ENCODE peak calls at places on chromosome 1, in nine cellular contexts. O is cardiac muscle cell; E is lower leg skin; M is heart right ventricle; V is GM13977; X is sigmoid colon; S is endothelial cell; W is WTC11; R is CD4-positive, alpha-beta T cell. D is an unnamed sample.

GRCh38 chr1:2942410-2942809 is 78.9 kb upstream of the ACTRT2 start:
- DNase-seq in O (no peak), X (peak), M (no peak), E (no peak), S (no peak), W (no peak), R (no peak), V (no peak), D (peak)

GRCh38 chr1:240464099-240464498 is 147.9 kb downstream of the GREM2 start:
- DNase-seq in O (no peak), V (no peak), X (no peak), R (no peak), E (no peak), S (no peak), M (no peak), W (no peak), D (no peak)

GRCh38 chr1:242005866-242006565 is 7.1 kb upstream of the MAP1LC3C start:
- DNase-seq in O (no peak), M (no peak), W (no peak), V (no peak), S (no peak), E (no peak), R (no peak), X (no peak), D (no peak)

GRCh38 chr1:77349275-77349674 is 67.5 kb downstream of the AK5 start:
- DNase-seq in X (no peak), O (no peak), V (no peak), E (no peak), W (no peak), S (no peak), M (no peak), R (no peak), D (no peak)

GRCh38 chr1:180926164-180926981 is 13.7 kb downstream of the KIAA1614 start:
- DNase-seq in W (no peak), X (peak), O (peak), R (no peak), V (no peak), S (no peak), E (no peak), M (peak), D (peak)

GRCh38 chr1:56551691-56552090 is 27.7 kb downstream of the PLPP3 start:
- DNase-seq in W (no peak), X (no peak), V (no peak), M (no peak), S (no peak), O (no peak), E (no peak), R (no peak), D (no peak)

GRCh38 chr1:68113961-68114360 is 63.5 kb upstream of the DIRAS3 start:
- DNase-seq in V (no peak), O (no peak), E (no peak), W (no peak), X (no peak), M (no peak), R (no peak), S (no peak), D (no peak)

GRCh38 chr1:41455479-41456271 is 28.8 kb downstream of the EDN2 start:
- DNase-seq in W (no peak), M (peak), O (peak), V (no peak), R (no peak), S (no peak), X (peak), E (no peak), D (no peak)

GRCh38 chr1:162851341-162851740 is 9.6 kb downstream of the CCDC190 start:
- DNase-seq in R (no peak), X (no peak), E (no peak), S (no peak), W (no peak), O (no peak), M (no peak), V (no peak), D (no peak)

GRCh38 chr1:53220171-53220961 is at the start of gene CZIB:
- DNase-seq in W (peak), E (peak), O (peak), V (peak), R (peak), S (peak), M (peak), X (peak), D (peak)
- TF ChIP-seq CTCF in W (no peak), E (no peak), O (no peak), V (no peak), R (no peak), S (no peak), M (no peak), X (no peak), D (no peak)

GRCh38 chr1:18725231-18725895 is 94.7 kb downstream of the PAX7 start:
- DNase-seq in O (no peak), X (no peak), R (no peak), M (no peak), V (no peak), W (peak), S (no peak), E (no peak), D (no peak)

GRCh38 chr1:18724801-18725200 is 94.2 kb downstream of the PAX7 start:
- DNase-seq in O (no peak), E (no peak), M (no peak), V (no peak), S (no peak), W (no peak), R (no peak), X (no peak), D (no peak)

GRCh38 chr1:18730321-18730720 is 99.7 kb downstream of the PAX7 start:
- DNase-seq in O (no peak), S (no peak), X (no peak), V (no peak), R (no peak), E (no peak), W (no peak), M (no peak), D (no peak)

GRCh38 chr1:18726388-18726787 is 95.7 kb downstream of the PAX7 start:
- DNase-seq in V (no peak), E (no peak), S (no peak), W (no peak), M (no peak), O (no peak), X (no peak), R (no peak), D (no peak)

DNA sequence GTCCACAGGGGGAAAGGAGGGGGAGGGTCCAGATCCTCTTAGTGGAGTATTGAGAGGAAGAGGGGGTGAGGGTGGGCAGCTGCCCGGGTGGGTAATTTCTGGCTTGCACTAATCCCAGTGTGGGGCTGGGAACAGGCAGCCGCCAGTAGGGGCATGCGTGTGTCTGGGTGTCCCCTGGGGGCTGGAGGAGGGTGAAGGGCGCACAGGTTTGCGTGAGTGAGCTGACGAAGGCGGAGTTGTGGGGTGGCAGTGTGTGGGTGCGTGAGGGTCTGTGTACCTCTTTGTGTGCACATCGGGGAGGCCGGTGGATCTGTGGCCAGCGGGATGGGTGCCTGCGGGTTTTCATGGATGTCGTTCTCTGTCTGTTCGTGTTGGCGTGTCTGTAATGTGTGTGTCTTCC is 97.3 kb downstream of the PAX7 start:
- DNase-seq in O (no peak), S (no peak), E (no peak), M (no peak), W (no peak), R (no peak), V (no peak), X (no peak), D (no peak)
- TF ChIP-seq CTCF in O (no peak), S (no peak), E (no peak), M (no peak), W (no peak), R (no peak), V (no peak), X (no peak), D (no peak)

GRCh38 chr1:156338180-156338973 is at the start of the genes CCT3 and TSACC:
- DNase-seq in M (peak), O (peak), W (peak), X (peak), S (peak), V (peak), R (peak), E (peak), D (peak)

GRCh38 chr1:156342556-156342955 is 4.2 kb downstream of the TSACC start:
- DNase-seq in W (no peak), X (no peak), S (no peak), R (no peak), V (no peak), O (no peak), E (no peak), M (no peak), D (no peak)

GRCh38 chr1:156337052-156337887 is 822 bp downstream of the CCT3 start:
- DNase-seq in R (no peak), M (peak), O (no peak), V (no peak), S (no peak), X (no peak), W (no peak), E (no peak), D (no peak)

GRCh38 chr1:156336242-156336641 is 1.9 kb downstream of the CCT3 start:
- DNase-seq in R (no peak), O (peak), E (no peak), W (no peak), S (no peak), M (no peak), X (no peak), V (no peak), D (no peak)

GRCh38 chr1:156337888-156338179 is 258 bp downstream of the CCT3 start:
- DNase-seq in M (no peak), V (no peak), S (no peak), X (no peak), W (no peak), R (peak), E (no peak), O (no peak), D (no peak)
- TF ChIP-seq CTCF in M (peak), V (no peak), S (no peak), X (no peak), W (no peak), R (no peak), E (no peak), O (no peak), D (peak)

GRCh38 chr1:12617901-12618660 is at the start of gene DHRS3:
- DNase-seq in W (peak), R (peak), E (peak), O (peak), M (peak), X (peak), S (peak), V (peak), D (no peak)

GRCh38 chr1:12619396-12620141 is 1.6 kb upstream of the DHRS3 start:
- DNase-seq in V (peak), S (peak), E (peak), X (peak), M (peak), R (peak), W (peak), O (peak), D (no peak)

GRCh38 chr1:12620142-12620865 is 2.3 kb upstream of the DHRS3 start:
- DNase-seq in E (no peak), X (no peak), O (no peak), M (no peak), V (no peak), R (no peak), W (no peak), S (no peak), D (no peak)

GRCh38 chr1:12617511-12617900 is 504 bp downstream of the DHRS3 start:
- DNase-seq in M (no peak), W (no peak), O (no peak), V (peak), X (no peak), R (peak), S (no peak), E (no peak), D (no peak)

GRCh38 chr1:12618661-12619395 is 818 bp upstream of the DHRS3 start:
- DNase-seq in R (peak), E (peak), V (no peak), S (peak), X (peak), M (peak), O (peak), W (peak), D (no peak)
- TF ChIP-seq CTCF in R (no peak), E (no peak), V (no peak), S (no peak), X (no peak), M (no peak), O (no peak), W (no peak), D (no peak)

GRCh38 chr1:58062635-58063034 is 483.9 kb downstream of the OMA1 start:
- DNase-seq in S (no peak), V (no peak), O (no peak), E (no peak), M (no peak), X (no peak), R (no peak), W (no peak), D (no peak)

GRCh38 chr1:58063095-58063494 is 483.4 kb downstream of the OMA1 start:
- DNase-seq in R (no peak), X (no peak), O (no peak), M (no peak), W (no peak), E (no peak), S (no peak), V (no peak), D (no peak)

GRCh38 chr1:58064281-58064680 is 482.2 kb downstream of the OMA1 start:
- DNase-seq in R (no peak), X (no peak), W (peak), O (no peak), E (no peak), M (no peak), S (no peak), V (no peak), D (no peak)

GRCh38 chr1:58057820-58058219 is 488.7 kb downstream of the OMA1 start:
- DNase-seq in M (no peak), R (no peak), S (no peak), O (no peak), V (no peak), X (no peak), E (no peak), W (no peak), D (no peak)

GRCh38 chr1:58060548-58061170 is 485.9 kb downstream of the OMA1 start:
- DNase-seq in X (no peak), V (no peak), S (no peak), R (no peak), O (no peak), E (no peak), M (no peak), W (no peak), D (no peak)
- TF ChIP-seq CTCF in X (no peak), V (no peak), S (no peak), R (no peak), O (no peak), E (no peak), M (no peak), W (no peak), D (no peak)

DNA sequence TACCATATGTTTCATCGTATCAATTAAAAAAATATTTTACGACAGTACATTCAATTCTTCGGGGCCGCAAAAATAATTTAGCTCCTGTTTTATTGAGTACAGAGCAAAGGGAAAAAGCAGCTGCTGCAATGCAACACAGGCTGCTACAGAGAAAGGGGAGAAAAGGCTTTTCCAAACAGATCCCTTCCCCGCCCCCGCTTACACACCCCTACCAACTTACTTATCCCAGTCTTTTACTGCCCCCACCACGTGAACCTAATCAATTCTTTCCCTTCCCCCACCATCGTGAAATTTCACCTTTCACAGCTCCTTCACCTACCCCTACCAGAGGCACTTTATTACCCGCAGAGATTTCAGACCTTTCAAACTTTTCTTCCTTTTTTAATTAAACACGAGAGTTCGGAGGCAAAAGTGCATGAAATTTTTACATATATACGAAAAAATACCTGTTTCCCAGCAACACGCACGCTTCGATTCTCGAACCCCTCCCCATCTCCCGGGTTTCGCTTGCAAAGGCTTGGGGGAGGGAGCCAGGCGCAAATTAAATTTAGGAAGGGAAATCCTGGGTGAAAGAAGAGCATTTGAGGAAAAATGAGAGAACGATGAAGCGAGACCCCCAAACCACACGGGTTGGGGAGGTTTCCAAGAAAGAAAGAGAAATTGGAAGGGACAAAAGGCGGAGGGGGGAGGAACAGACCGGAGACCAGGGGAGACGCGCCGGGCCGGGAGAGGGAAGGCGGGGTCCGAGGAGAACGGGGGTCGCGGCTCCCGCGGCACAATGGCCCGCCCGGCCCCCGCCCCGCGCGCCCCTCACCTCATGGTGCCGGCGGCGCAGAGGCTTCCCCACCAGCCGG is 824 bp downstream of the ENAH start:
- DNase-seq in V (no peak), E (no peak), S (no peak), X (no peak), W (peak), R (no peak), M (no peak), O (peak), D (no peak)
- TF ChIP-seq CTCF in V (no peak), E (no peak), S (no peak), X (no peak), W (no peak), R (no peak), M (no peak), O (no peak), D (no peak)

GRCh38 chr1:219664310-219665029 is 51.6 kb upstream of the ZC3H11B start:
- DNase-seq in W (no peak), M (no peak), E (no peak), X (no peak), R (no peak), O (no peak), S (no peak), V (no peak), D (no peak)

GRCh38 chr1:219659682-219660081 is 46.8 kb upstream of the ZC3H11B start:
- DNase-seq in E (no peak), W (no peak), X (no peak), M (no peak), S (no peak), R (no peak), O (peak), V (no peak), D (no peak)

GRCh38 chr1:219661464-219662092 is 48.7 kb upstream of the ZC3H11B start:
- DNase-seq in E (no peak), W (no peak), S (no peak), X (no peak), V (no peak), R (no peak), M (no peak), O (no peak), D (no peak)

GRCh38 chr1:219659005-219659632 is 46.2 kb upstream of the ZC3H11B start:
- DNase-seq in E (no peak), V (no peak), W (no peak), S (no peak), O (peak), X (no peak), R (no peak), M (no peak), D (no peak)

DNA sequence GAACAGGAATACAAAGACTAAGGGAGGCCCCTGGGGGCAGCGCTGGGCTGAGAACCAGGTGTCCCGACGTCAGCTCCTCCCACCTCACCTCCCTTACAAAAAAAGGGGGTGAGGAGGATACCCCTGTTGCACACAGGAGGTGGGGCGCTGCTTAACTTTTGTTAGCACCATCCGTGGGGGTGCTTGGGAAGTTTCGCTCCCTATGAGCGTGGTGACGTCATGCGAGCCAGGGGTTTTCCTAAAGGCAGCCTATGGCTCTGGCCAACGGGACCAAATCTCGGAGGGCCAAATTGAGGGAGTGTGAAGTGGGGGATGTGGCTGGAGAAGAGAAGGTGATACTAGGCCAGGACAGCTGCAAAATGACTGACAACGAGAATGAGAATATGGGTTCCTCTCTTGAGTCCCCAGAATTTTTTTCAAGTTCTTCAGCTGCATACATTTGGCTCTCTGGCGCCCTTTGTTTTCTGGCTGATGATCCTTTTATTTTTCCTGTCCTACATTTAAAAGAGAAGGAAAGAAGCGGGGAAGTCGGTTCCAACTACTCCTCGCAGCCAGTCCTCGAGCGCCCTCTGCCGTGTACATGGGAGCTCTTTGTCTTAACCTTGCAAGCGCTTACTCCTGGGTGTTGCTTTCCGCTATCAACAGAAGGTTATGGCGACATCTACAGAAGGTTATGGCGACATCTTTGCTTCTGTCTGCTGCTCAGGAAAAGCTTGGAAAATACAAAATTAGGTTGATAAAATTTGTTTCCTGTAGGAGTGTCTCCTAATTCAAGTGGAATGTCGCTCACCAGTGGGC is 48.0 kb upstream of the ZC3H11B start:
- DNase-seq in R (no peak), S (peak), M (peak), W (peak), E (peak), O (peak), V (peak), X (peak), D (no peak)
- TF ChIP-seq CTCF in R (no peak), S (peak), M (peak), W (peak), E (no peak), O (peak), V (peak), X (peak), D (peak)

GRCh38 chr1:247429526-247429925 is 13.6 kb downstream of the NLRP3 start:
- DNase-seq in V (no peak), E (no peak), W (no peak), O (no peak), R (no peak), S (no peak), X (no peak), M (no peak), D (no peak)

GRCh38 chr1:247435026-247435770 is 19.2 kb downstream of the NLRP3 start:
- DNase-seq in R (no peak), M (no peak), X (no peak), O (no peak), S (no peak), E (no peak), W (no peak), V (no peak), D (no peak)

GRCh38 chr1:247430430-247430829 is 14.5 kb downstream of the NLRP3 start:
- DNase-seq in X (no peak), E (no peak), V (no peak), O (no peak), W (no peak), S (no peak), M (no peak), R (no peak), D (no peak)

GRCh38 chr1:247433922-247434476 is 18.0 kb downstream of the NLRP3 start:
- DNase-seq in W (no peak), X (no peak), E (no peak), R (no peak), M (no peak), S (no peak), O (no peak), V (no peak), D (no peak)

GRCh38 chr1:247431643-247432042 is 15.7 kb downstream of the NLRP3 start:
- DNase-seq in W (no peak), X (no peak), O (no peak), S (no peak), V (no peak), R (no peak), M (no peak), E (no peak), D (no peak)
- TF ChIP-seq CTCF in W (no peak), X (no peak), O (no peak), S (no peak), V (no peak), R (no peak), M (no peak), E (no peak), D (no peak)

GRCh38 chr1:63802109-63802508 is 28.3 kb downstream of the ROR1 start:
- DNase-seq in S (no peak), X (no peak), O (no peak), M (no peak), W (no peak), R (no peak), E (no peak), V (no peak), D (no peak)
- TF ChIP-seq CTCF in S (no peak), X (no peak), O (no peak), M (peak), W (no peak), R (no peak), E (no peak), V (no peak), D (peak)

GRCh38 chr1:111990878-111991760 is 1.7 kb upstream of the KCND3 start:
- DNase-seq in M (peak), S (peak), W (peak), V (no peak), E (peak), O (peak), X (peak), R (no peak), D (peak)
- TF ChIP-seq CTCF in M (peak), S (no peak), W (no peak), V (no peak), E (no peak), O (peak), X (no peak), R (no peak), D (peak)